ENCODE peak calls at places on chromosomes 7 and 10, in nine cellular contexts. F, W, V, A, Q, L, X, I and M are unnamed samples.

GRCh38 chr10:12689893-12690292 is 311.6 kb downstream of the CCDC3 start:
- DNase-seq in F (no peak), W (no peak), V (no peak), A (no peak), Q (no peak), L (no peak), X (no peak), I (no peak), M (no peak)

GRCh38 chr10:110056822-110057221 is 49.0 kb downstream of the ADD3 start:
- DNase-seq in F (no peak), W (no peak), V (no peak), A (no peak), Q (peak), L (no peak), X (no peak), I (no peak), M (no peak)

GRCh38 chr10:48314107-48314506 is 7.6 kb downstream of the MAPK8 start:
- DNase-seq in F (no peak), W (no peak), V (no peak), A (no peak), Q (no peak), L (no peak), X (no peak), I (no peak), M (no peak)

GRCh38 chr10:118710487-118710886 is 44.3 kb downstream of the CACUL1 start:
- DNase-seq in F (no peak), W (no peak), V (no peak), A (no peak), Q (no peak), L (no peak), X (no peak), I (no peak), M (no peak)

GRCh38 chr7:92781117-92781720 is 55.2 kb downstream of the CDK6 start:
- DNase-seq in F (no peak), W (no peak), V (peak), A (no peak), Q (peak), L (no peak), X (no peak), I (no peak), M (no peak)

GRCh38 chr7:91164948-91165845 is 99.0 kb upstream of the FZD1 start:
- DNase-seq in F (peak), W (no peak), V (no peak), A (no peak), Q (peak), L (no peak), X (peak), I (no peak), M (no peak)

GRCh38 chr10:14468726-14469125 is 138.0 kb upstream of the FRMD4A start:
- DNase-seq in F (no peak), W (no peak), V (no peak), A (no peak), Q (no peak), L (no peak), X (no peak), I (no peak), M (no peak)

GRCh38 chr10:79148452-79149344 is 79.9 kb downstream of the ZMIZ1 start:
- DNase-seq in F (no peak), W (no peak), V (peak), A (peak), Q (no peak), L (no peak), X (peak), I (no peak), M (peak)

GRCh38 chr7:82445226-82445625 is 1.6 kb upstream of the CACNA2D1 start:
- DNase-seq in F (no peak), W (no peak), V (no peak), A (no peak), Q (no peak), L (no peak), X (no peak), I (no peak), M (no peak)

GRCh38 chr7:114989531-114989930 is 67.6 kb downstream of the MDFIC start:
- DNase-seq in F (no peak), W (no peak), V (no peak), A (no peak), Q (no peak), L (no peak), X (no peak), I (no peak), M (no peak)

GRCh38 chr10:32332299-32332750 is 14.6 kb downstream of the EPC1 start:
- DNase-seq in F (no peak), W (no peak), V (peak), A (no peak), Q (no peak), L (no peak), X (no peak), I (no peak), M (no peak)

GRCh38 chr10:48289652-48290238 is 15.2 kb upstream of the FRMPD2 start:
- DNase-seq in F (peak), W (no peak), V (peak), A (peak), Q (peak), L (peak), X (peak), I (peak), M (peak)

GRCh38 chr7:30168800-30169584 is 34.2 kb downstream of the MTURN start:
- DNase-seq in F (peak), W (no peak), V (peak), A (no peak), Q (peak), L (no peak), X (peak), I (no peak), M (no peak)

GRCh38 chr10:67936416-67936815 is 52.0 kb downstream of the SIRT1 start:
- DNase-seq in F (peak), W (no peak), V (no peak), A (no peak), Q (peak), L (no peak), X (no peak), I (no peak), M (no peak)

GRCh38 chr10:104256335-104257080 is 1.8 kb downstream of the GSTO1 start:
- DNase-seq in F (no peak), W (no peak), V (no peak), A (no peak), Q (peak), L (no peak), X (no peak), I (no peak), M (no peak)

GRCh38 chr7:20834656-20835055 is 48.0 kb upstream of the SP8 start:
- DNase-seq in F (no peak), W (no peak), V (no peak), A (no peak), Q (no peak), L (no peak), X (peak), I (no peak), M (no peak)
- TF ChIP-seq CTCF in F (no peak), W (no peak), V (no peak), A (no peak), Q (no peak), L (no peak), X (peak), I (peak), M (peak)

DNA sequence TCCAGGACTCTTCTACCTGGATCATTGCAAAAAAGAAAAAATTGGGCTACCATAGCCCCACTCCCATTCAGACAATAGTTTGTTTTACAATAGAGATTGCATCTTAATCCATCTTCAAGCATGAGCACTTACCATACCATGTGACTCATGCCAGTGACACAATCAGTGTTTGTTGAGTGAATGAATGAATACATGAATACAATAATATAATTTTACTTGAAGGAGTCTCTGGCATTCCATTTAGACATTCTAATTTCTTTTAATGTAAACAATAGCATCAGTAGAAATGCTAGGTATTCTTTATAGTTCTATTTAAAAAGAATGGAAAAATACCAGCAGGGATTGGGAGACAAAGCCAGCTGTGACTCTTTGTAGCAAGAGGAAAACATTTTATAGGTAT is 141.6 kb upstream of the AKR1E2 start:
- DNase-seq in F (no peak), W (no peak), V (no peak), A (no peak), Q (peak), L (no peak), X (no peak), I (no peak), M (no peak)
- TF ChIP-seq CTCF in F (no peak), W (no peak), V (no peak), A (no peak), Q (no peak), L (no peak), X (no peak), I (no peak), M (no peak)

GRCh38 chr7:47181609-47182264 is 400.2 kb downstream of the TNS3 start:
- DNase-seq in F (no peak), W (no peak), V (no peak), A (no peak), Q (no peak), L (peak), X (no peak), I (no peak), M (no peak)

GRCh38 chr7:47183896-47184629 is 397.8 kb downstream of the TNS3 start:
- DNase-seq in F (no peak), W (no peak), V (no peak), A (no peak), Q (no peak), L (no peak), X (no peak), I (no peak), M (no peak)

GRCh38 chr7:47185839-47186238 is 396.1 kb downstream of the TNS3 start:
- DNase-seq in F (no peak), W (no peak), V (no peak), A (no peak), Q (no peak), L (no peak), X (no peak), I (no peak), M (no peak)

GRCh38 chr7:47185193-47185592 is 396.7 kb downstream of the TNS3 start:
- DNase-seq in F (no peak), W (no peak), V (no peak), A (no peak), Q (no peak), L (no peak), X (no peak), I (no peak), M (no peak)

DNA sequence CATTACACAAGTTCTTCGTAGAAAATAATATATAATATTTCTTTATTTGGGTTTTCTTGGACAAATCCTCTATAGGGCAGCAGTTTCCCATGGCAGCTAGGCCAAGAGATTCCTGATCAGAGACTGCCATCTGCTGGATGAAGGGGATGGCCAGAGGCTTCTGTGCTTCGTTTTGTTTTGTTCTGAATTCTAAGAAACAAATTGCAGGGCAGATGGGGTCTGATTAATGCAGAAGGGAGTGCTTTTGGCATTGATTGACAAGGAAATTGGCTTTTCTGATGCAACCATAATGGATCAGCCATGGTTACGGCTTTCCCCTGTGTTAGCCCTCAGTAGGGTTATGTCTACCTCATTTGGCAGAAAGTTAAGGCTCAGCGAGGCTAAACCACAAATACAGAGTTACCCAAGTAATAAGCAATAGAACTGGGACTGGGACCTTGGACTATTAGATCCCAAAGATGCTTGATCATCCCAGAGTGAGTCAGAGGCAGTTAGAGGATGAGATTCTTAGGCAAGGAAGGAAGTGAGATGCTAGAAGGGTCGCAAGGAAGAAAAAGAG is 401.6 kb downstream of the TNS3 start:
- DNase-seq in F (peak), W (no peak), V (peak), A (peak), Q (peak), L (peak), X (peak), I (peak), M (no peak)
- TF ChIP-seq CTCF in F (peak), W (peak), V (peak), A (peak), Q (peak), L (peak), X (peak), I (peak), M (peak)

GRCh38 chr10:71486465-71487114 is 89.9 kb downstream of the CDH23 start:
- DNase-seq in F (peak), W (no peak), V (peak), A (no peak), Q (peak), L (peak), X (no peak), I (peak), M (no peak)
- TF ChIP-seq CTCF in F (peak), W (peak), V (peak), A (no peak), Q (peak), L (peak), X (peak), I (peak), M (peak)

DNA sequence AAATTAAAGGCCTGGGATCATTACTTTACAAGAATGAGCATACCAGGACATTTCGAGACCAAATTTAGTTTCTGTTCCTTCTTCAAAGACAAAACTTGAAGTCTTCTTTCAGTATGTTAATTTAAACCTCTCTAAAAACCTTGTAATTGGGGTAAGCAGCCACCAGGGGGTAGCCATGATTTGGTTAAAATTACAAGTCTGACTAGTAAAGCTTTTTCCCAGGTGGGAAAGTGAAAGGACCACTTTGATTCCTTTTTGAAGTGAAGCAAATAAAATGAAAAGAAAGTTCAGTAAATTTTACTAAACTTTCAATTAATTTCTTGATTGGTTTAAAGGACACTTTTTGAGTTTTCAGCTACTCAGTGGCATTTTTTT is 294.3 kb downstream of the BBS9 start:
- DNase-seq in F (no peak), W (no peak), V (peak), A (no peak), Q (no peak), L (no peak), X (peak), I (no peak), M (no peak)
- TF ChIP-seq CTCF in F (peak), W (peak), V (peak), A (no peak), Q (peak), L (peak), X (peak), I (peak), M (peak)

GRCh38 chr7:68917041-68917651 is 681.1 kb upstream of the AUTS2 start:
- DNase-seq in F (no peak), W (no peak), V (no peak), A (no peak), Q (no peak), L (no peak), X (no peak), I (no peak), M (no peak)
- TF ChIP-seq CTCF in F (no peak), W (no peak), V (no peak), A (no peak), Q (no peak), L (no peak), X (no peak), I (no peak), M (no peak)